ENCODE peak calls at places on chromosomes 11 and 22, in eight cellular contexts. One of them, this sample, is unnamed.

GRCh38 chr11:71250512-71251158 is 1.7 kb downstream of the SHANK2 start:
- DNase-seq in HCT116: no peak
- DNase-seq in esophagus muscularis mucosa: no peak
- DNase-seq in HFFc6: no peak
- DNase-seq in mammary epithelial cell: no peak
- DNase-seq in GM12878: no peak
- DNase-seq in right atrium auricular region: no peak
- DNase-seq in coronary artery: no peak
- DNase-seq in this sample: no peak

GRCh38 chr11:60118333-60118732 is 29.9 kb downstream of the MS4A2 start:
- DNase-seq in HFFc6: no peak
- DNase-seq in GM12878: no peak
- DNase-seq in esophagus muscularis mucosa: no peak
- DNase-seq in HCT116: no peak
- DNase-seq in coronary artery: no peak
- DNase-seq in right atrium auricular region: no peak
- DNase-seq in mammary epithelial cell: peak; percentile 22
- DNase-seq in this sample: peak; percentile 5

GRCh38 chr11:65291613-65292012 is 23.1 kb upstream of the CDC42EP2 start:
- DNase-seq in HCT116: no peak
- DNase-seq in coronary artery: no peak
- DNase-seq in HFFc6: peak; percentile 67
- DNase-seq in mammary epithelial cell: no peak
- DNase-seq in esophagus muscularis mucosa: no peak
- DNase-seq in GM12878: no peak
- DNase-seq in right atrium auricular region: no peak
- DNase-seq in this sample: peak; percentile 68

GRCh38 chr11:43845816-43846215 is 34.8 kb upstream of the ALKBH3 start:
- DNase-seq in right atrium auricular region: no peak
- DNase-seq in coronary artery: no peak
- DNase-seq in HFFc6: peak; percentile 19
- DNase-seq in mammary epithelial cell: no peak
- DNase-seq in HCT116: no peak
- DNase-seq in GM12878: no peak
- DNase-seq in esophagus muscularis mucosa: no peak
- DNase-seq in this sample: no peak

GRCh38 chr11:31325162-31325561 is 44.4 kb downstream of the DCDC1 start:
- DNase-seq in right atrium auricular region: no peak
- DNase-seq in HFFc6: peak; percentile 61
- DNase-seq in coronary artery: no peak
- DNase-seq in mammary epithelial cell: peak; percentile 68
- DNase-seq in HCT116: no peak
- DNase-seq in GM12878: no peak
- DNase-seq in esophagus muscularis mucosa: no peak
- DNase-seq in this sample: peak; percentile 59

GRCh38 chr11:120509346-120510053 is 2.0 kb upstream of the GRIK4 start:
- DNase-seq in GM12878: no peak
- DNase-seq in HFFc6: no peak
- DNase-seq in esophagus muscularis mucosa: no peak
- DNase-seq in right atrium auricular region: no peak
- DNase-seq in mammary epithelial cell: no peak
- DNase-seq in coronary artery: no peak
- DNase-seq in HCT116: no peak
- DNase-seq in this sample: no peak

GRCh38 chr11:103700605-103701004 is 335.8 kb upstream of the DDI1 start:
- DNase-seq in GM12878: no peak
- DNase-seq in right atrium auricular region: no peak
- DNase-seq in HFFc6: peak; percentile 91
- DNase-seq in HCT116: no peak
- DNase-seq in mammary epithelial cell: peak; percentile 68
- DNase-seq in coronary artery: no peak
- DNase-seq in esophagus muscularis mucosa: no peak
- DNase-seq in this sample: peak; percentile 45

GRCh38 chr11:1152316-1153104 is 5.2 kb upstream of the MUC5AC start:
- DNase-seq in HCT116: no peak
- DNase-seq in right atrium auricular region: peak; percentile 54
- DNase-seq in mammary epithelial cell: peak; percentile 15
- DNase-seq in coronary artery: peak; percentile 63
- DNase-seq in GM12878: no peak
- DNase-seq in HFFc6: no peak
- DNase-seq in esophagus muscularis mucosa: no peak
- DNase-seq in this sample: peak; percentile 35

GRCh38 chr11:15988693-15989231 is 367.6 kb downstream of the SOX6 start:
- DNase-seq in HCT116: peak; percentile 19
- DNase-seq in right atrium auricular region: no peak
- DNase-seq in coronary artery: no peak
- DNase-seq in esophagus muscularis mucosa: no peak
- DNase-seq in GM12878: no peak
- DNase-seq in mammary epithelial cell: no peak
- DNase-seq in HFFc6: no peak
- DNase-seq in this sample: peak; percentile 11

GRCh38 chr11:45092901-45093760 is 53.3 kb upstream of the PRDM11 start:
- DNase-seq in esophagus muscularis mucosa: no peak
- DNase-seq in HCT116: no peak
- DNase-seq in right atrium auricular region: no peak
- DNase-seq in GM12878: no peak
- DNase-seq in mammary epithelial cell: peak; percentile 17
- DNase-seq in HFFc6: peak; percentile 49
- DNase-seq in coronary artery: peak; percentile 65
- DNase-seq in this sample: no peak

GRCh38 chr11:10678106-10678505 is 15.4 kb downstream of the IRAG1 start:
- DNase-seq in right atrium auricular region: no peak
- DNase-seq in GM12878: no peak
- DNase-seq in esophagus muscularis mucosa: no peak
- DNase-seq in coronary artery: no peak
- DNase-seq in HFFc6: no peak
- DNase-seq in HCT116: no peak
- DNase-seq in mammary epithelial cell: no peak
- DNase-seq in this sample: no peak

GRCh38 chr11:88174627-88175003 is 628 bp downstream of the RAB38 start:
- DNase-seq in HCT116: peak; percentile 45
- DNase-seq in GM12878: no peak
- DNase-seq in coronary artery: peak; percentile 89
- DNase-seq in right atrium auricular region: peak; percentile 79
- DNase-seq in esophagus muscularis mucosa: no peak
- DNase-seq in HFFc6: peak; percentile 51
- DNase-seq in mammary epithelial cell: peak; percentile 93
- DNase-seq in this sample: peak; percentile 91

GRCh38 chr11:91199866-91200265 is 977.0 kb upstream of the CHORDC1 start:
- DNase-seq in esophagus muscularis mucosa: no peak
- DNase-seq in coronary artery: no peak
- DNase-seq in HFFc6: no peak
- DNase-seq in mammary epithelial cell: no peak
- DNase-seq in HCT116: no peak
- DNase-seq in GM12878: no peak
- DNase-seq in right atrium auricular region: no peak
- DNase-seq in this sample: no peak

GRCh38 chr11:77821349-77821851 is 456 bp downstream of the AAMDC start:
- DNase-seq in HCT116: no peak
- DNase-seq in right atrium auricular region: no peak
- DNase-seq in esophagus muscularis mucosa: no peak
- DNase-seq in coronary artery: peak; percentile 78
- DNase-seq in HFFc6: peak; percentile 32
- DNase-seq in mammary epithelial cell: peak; percentile 33
- DNase-seq in GM12878: no peak
- DNase-seq in this sample: peak; percentile 25

GRCh38 chr11:72353861-72354260 is 80.5 kb downstream of the CLPB start:
- DNase-seq in mammary epithelial cell: no peak
- DNase-seq in esophagus muscularis mucosa: no peak
- DNase-seq in coronary artery: no peak
- DNase-seq in HCT116: no peak
- DNase-seq in HFFc6: no peak
- DNase-seq in GM12878: no peak
- DNase-seq in right atrium auricular region: no peak
- DNase-seq in this sample: peak; percentile 41

GRCh38 chr22:20569059-20570058 is 61.9 kb downstream of the MED15 start:
- DNase-seq in right atrium auricular region: peak; percentile 84
- DNase-seq in coronary artery: peak; percentile 89
- DNase-seq in HCT116: peak; percentile 78
- DNase-seq in esophagus muscularis mucosa: peak; percentile 96
- DNase-seq in GM12878: peak; percentile 33
- DNase-seq in HFFc6: peak; percentile 99
- DNase-seq in mammary epithelial cell: peak; percentile 93
- DNase-seq in this sample: peak; percentile 96

GRCh38 chr22:44814266-44815098 is 62.1 kb downstream of the ARHGAP8 start:
- DNase-seq in GM12878: no peak
- DNase-seq in HCT116: no peak
- DNase-seq in coronary artery: no peak
- DNase-seq in mammary epithelial cell: no peak
- DNase-seq in right atrium auricular region: no peak
- DNase-seq in esophagus muscularis mucosa: no peak
- DNase-seq in HFFc6: no peak
- DNase-seq in this sample: no peak

GRCh38 chr22:44818727-44819126 is 66.4 kb downstream of the ARHGAP8 start:
- DNase-seq in mammary epithelial cell: no peak
- DNase-seq in right atrium auricular region: no peak
- DNase-seq in GM12878: no peak
- DNase-seq in HFFc6: no peak
- DNase-seq in esophagus muscularis mucosa: no peak
- DNase-seq in coronary artery: no peak
- DNase-seq in HCT116: no peak
- DNase-seq in this sample: no peak

GRCh38 chr22:44813416-44813815 is 61.0 kb downstream of the ARHGAP8 start:
- DNase-seq in GM12878: no peak
- DNase-seq in mammary epithelial cell: no peak
- DNase-seq in HFFc6: no peak
- DNase-seq in right atrium auricular region: no peak
- DNase-seq in esophagus muscularis mucosa: no peak
- DNase-seq in coronary artery: no peak
- DNase-seq in HCT116: no peak
- DNase-seq in this sample: no peak

GRCh38 chr22:44816141-44816540 is 63.8 kb downstream of the ARHGAP8 start:
- DNase-seq in HFFc6: no peak
- DNase-seq in right atrium auricular region: no peak
- DNase-seq in HCT116: no peak
- DNase-seq in esophagus muscularis mucosa: no peak
- DNase-seq in mammary epithelial cell: no peak
- DNase-seq in coronary artery: no peak
- DNase-seq in GM12878: no peak
- DNase-seq in this sample: no peak

DNA sequence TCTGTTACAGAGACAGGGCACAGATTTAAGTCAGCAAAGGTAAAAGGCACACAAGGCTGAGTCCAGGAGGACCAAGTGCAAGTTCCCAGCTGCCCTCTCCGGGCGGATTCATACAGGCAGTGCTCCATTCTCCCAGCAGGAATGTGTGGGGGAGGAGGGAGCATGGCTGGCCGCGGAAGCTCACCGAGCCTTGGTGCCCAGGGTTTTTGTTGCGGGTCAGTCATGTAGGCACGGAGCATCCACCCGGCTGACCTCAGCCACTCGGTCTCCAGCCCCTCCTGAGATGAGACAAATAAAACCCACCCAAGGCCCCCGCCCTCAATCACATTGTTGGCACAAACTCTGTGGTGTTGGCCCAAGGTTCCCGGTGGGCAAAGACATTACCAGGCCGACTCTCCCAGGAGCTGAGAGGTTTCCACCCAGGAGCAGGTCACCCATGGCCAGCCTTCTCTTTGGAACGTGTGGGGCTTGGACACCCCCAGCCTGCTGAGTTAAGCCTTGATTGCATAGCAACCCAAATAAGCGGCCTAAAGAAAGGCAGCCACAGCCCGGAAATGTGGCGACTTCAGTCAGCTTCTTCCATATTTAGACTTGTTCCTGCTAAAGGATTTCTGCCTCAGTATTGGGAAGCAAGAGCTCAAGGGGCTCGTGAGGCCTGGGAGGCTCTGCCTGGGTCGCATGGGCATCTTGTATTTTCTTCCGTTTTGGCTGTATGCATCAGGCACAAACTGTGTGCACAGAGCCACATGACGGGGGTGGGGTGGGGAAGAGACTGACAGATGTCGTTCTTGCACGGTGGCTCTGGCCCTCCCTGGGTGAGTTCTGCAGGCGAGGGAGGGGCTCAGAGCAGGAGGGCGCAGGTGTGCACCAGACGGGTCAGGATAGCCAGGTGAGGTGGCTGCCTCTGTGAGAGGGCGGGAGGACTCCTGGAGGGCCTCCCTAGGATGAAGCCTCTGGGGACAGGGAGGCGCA is 63.0 kb downstream of the ARHGAP8 start:
- DNase-seq in HFFc6: no peak
- DNase-seq in coronary artery: no peak
- DNase-seq in HCT116: no peak
- DNase-seq in GM12878: no peak
- DNase-seq in right atrium auricular region: no peak
- DNase-seq in esophagus muscularis mucosa: no peak
- DNase-seq in mammary epithelial cell: no peak
- DNase-seq in this sample: no peak
- TF ChIP-seq CTCF in HFFc6: no peak
- TF ChIP-seq CTCF in coronary artery: no peak
- TF ChIP-seq CTCF in HCT116: no peak
- TF ChIP-seq CTCF in GM12878: no peak
- TF ChIP-seq CTCF in right atrium auricular region: no peak
- TF ChIP-seq CTCF in esophagus muscularis mucosa: no peak
- TF ChIP-seq CTCF in mammary epithelial cell: no peak
- TF ChIP-seq CTCF in this sample: no peak

GRCh38 chr22:37194750-37195149 is 6.7 kb upstream of the C1QTNF6 start:
- DNase-seq in HCT116: no peak
- DNase-seq in HFFc6: no peak
- DNase-seq in GM12878: no peak
- DNase-seq in right atrium auricular region: no peak
- DNase-seq in mammary epithelial cell: no peak
- DNase-seq in esophagus muscularis mucosa: no peak
- DNase-seq in coronary artery: no peak
- DNase-seq in this sample: no peak
- TF ChIP-seq CTCF in HCT116: no peak
- TF ChIP-seq CTCF in HFFc6: no peak
- TF ChIP-seq CTCF in GM12878: no peak
- TF ChIP-seq CTCF in right atrium auricular region: no peak
- TF ChIP-seq CTCF in mammary epithelial cell: no peak
- TF ChIP-seq CTCF in esophagus muscularis mucosa: no peak
- TF ChIP-seq CTCF in coronary artery: no peak
- TF ChIP-seq CTCF in this sample: no peak

DNA sequence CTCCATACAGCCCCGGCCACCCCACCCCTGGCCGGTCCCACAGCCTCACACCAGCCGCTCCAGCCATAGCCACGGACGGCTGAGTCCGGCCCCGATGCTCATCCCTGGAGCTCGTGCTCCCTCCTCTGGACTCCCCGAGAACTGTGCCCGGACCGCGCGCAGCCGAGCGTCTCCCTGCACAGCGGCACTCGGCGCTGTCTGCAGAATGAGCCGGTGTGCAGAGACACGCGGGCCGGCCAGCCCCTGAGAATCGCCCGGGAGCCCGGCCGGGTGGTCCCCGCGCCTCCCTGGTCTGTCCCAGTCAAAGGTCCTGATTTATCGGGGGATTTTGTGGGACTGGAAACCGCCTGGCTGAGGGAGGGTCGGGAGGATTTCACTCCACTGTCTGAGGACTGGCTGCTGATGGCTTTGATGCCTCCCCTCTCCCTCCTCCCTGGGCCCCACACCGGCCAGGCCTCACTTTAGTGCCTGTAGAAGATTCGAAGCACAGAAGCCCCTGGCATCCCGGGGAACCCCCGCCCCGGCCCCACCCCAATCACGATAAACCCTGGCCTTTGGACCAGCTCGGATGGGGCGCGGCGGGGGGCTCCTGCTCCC is 102.7 kb downstream of the BRD1 start:
- DNase-seq in HCT116: peak; percentile 10
- DNase-seq in coronary artery: no peak
- DNase-seq in HFFc6: no peak
- DNase-seq in right atrium auricular region: peak; percentile 57
- DNase-seq in esophagus muscularis mucosa: peak; percentile 92
- DNase-seq in mammary epithelial cell: peak; percentile 33
- DNase-seq in GM12878: no peak
- DNase-seq in this sample: no peak
- TF ChIP-seq CTCF in HCT116: peak; percentile 66
- TF ChIP-seq CTCF in coronary artery: no peak
- TF ChIP-seq CTCF in HFFc6: peak; percentile 60
- TF ChIP-seq CTCF in right atrium auricular region: peak; percentile 74
- TF ChIP-seq CTCF in esophagus muscularis mucosa: peak; percentile 58
- TF ChIP-seq CTCF in mammary epithelial cell: peak; percentile 68
- TF ChIP-seq CTCF in GM12878: peak; percentile 66
- TF ChIP-seq CTCF in this sample: no peak

GRCh38 chr22:29727248-29727551 is 7.4 kb downstream of the CABP7 start:
- DNase-seq in GM12878: no peak
- DNase-seq in HFFc6: no peak
- DNase-seq in mammary epithelial cell: no peak
- DNase-seq in right atrium auricular region: no peak
- DNase-seq in HCT116: no peak
- DNase-seq in coronary artery: no peak
- DNase-seq in esophagus muscularis mucosa: no peak
- DNase-seq in this sample: peak; percentile 31
- TF ChIP-seq CTCF in GM12878: peak; percentile 50
- TF ChIP-seq CTCF in HFFc6: peak; percentile 70
- TF ChIP-seq CTCF in mammary epithelial cell: peak; percentile 37
- TF ChIP-seq CTCF in right atrium auricular region: peak; percentile 52
- TF ChIP-seq CTCF in HCT116: no peak
- TF ChIP-seq CTCF in coronary artery: no peak
- TF ChIP-seq CTCF in esophagus muscularis mucosa: peak; percentile 37
- TF ChIP-seq CTCF in this sample: peak; percentile 23

This sample was measured in MCF 10A.